ENCODE peak calls at places on chromosomes 13 and 19, in seven cellular contexts. W, T, F, R, N, E and C are unnamed samples.

GRCh38 chr13:105937451-105937850 is 598.0 kb downstream of the EFNB2 start:
- DNase-seq in W (no peak), T (no peak), F (no peak), R (no peak), N (no peak), E (no peak), C (no peak)

GRCh38 chr19:40006273-40006691 is 9.4 kb downstream of the ZNF546 start:
- DNase-seq in W (no peak), T (no peak), F (no peak), R (no peak), N (no peak), E (no peak), C (no peak)

GRCh38 chr13:112455476-112456059 is 79.4 kb downstream of the SPACA7 start:
- DNase-seq in W (no peak), T (no peak), F (no peak), R (no peak), N (no peak), E (no peak), C (no peak)

GRCh38 chr13:23445794-23446193 is 12.3 kb upstream of the SACS start:
- DNase-seq in W (no peak), T (no peak), F (peak; percentile 30), R (no peak), N (no peak), E (no peak), C (no peak)

GRCh38 chr13:44249439-44249838 is 124.2 kb upstream of the SERP2 start:
- DNase-seq in W (no peak), T (no peak), F (no peak), R (no peak), N (no peak), E (no peak), C (no peak)

GRCh38 chr13:113746671-113747070 is 12.4 kb upstream of the TMEM255B start:
- DNase-seq in W (no peak), T (no peak), F (no peak), R (no peak), N (no peak), E (no peak), C (no peak)

GRCh38 chr19:38661996-38662395 is 14.5 kb downstream of the ACTN4 start:
- DNase-seq in W (peak; percentile 69), T (no peak), F (no peak), R (no peak), N (no peak), E (peak; percentile 42), C (no peak)

GRCh38 chr19:39778763-39779162 is at the start of gene LEUTX:
- DNase-seq in W (no peak), T (no peak), F (no peak), R (no peak), N (no peak), E (no peak), C (no peak)

GRCh38 chr13:60959427-60959826 is 456.2 kb downstream of the PCDH20 start:
- DNase-seq in W (no peak), T (no peak), F (peak; percentile 7), R (no peak), N (no peak), E (no peak), C (no peak)

GRCh38 chr19:18683955-18684641 is 618 bp downstream of the CRTC1 start:
- DNase-seq in W (no peak), T (no peak), F (no peak), R (no peak), N (no peak), E (no peak), C (no peak)

GRCh38 chr19:41714598-41714997 is 6.2 kb downstream of the CEACAM5 start:
- DNase-seq in W (no peak), T (no peak), F (no peak), R (no peak), N (no peak), E (no peak), C (no peak)